ENCODE peak calls at places on chromosome 13, in four cellular contexts. C is lung, E is T1000, F is germinal center. X is an unnamed sample.

GRCh38 chr13:44309771-44310767 is 63.6 kb upstream of the SERP2 start:
- DNase-seq in C (no peak), E (no peak), F (no peak), X (no peak)

GRCh38 chr13:23899555-23899954 is 2.3 kb upstream of the C1QTNF9B start:
- DNase-seq in C (no peak), E (no peak), F (peak), X (no peak)

GRCh38 chr13:94157705-94158218 is 321.7 kb downstream of the DCT start:
- DNase-seq in C (no peak), E (no peak), F (no peak), X (no peak)

GRCh38 chr13:110106726-110107125 is 200.2 kb downstream of the COL4A1 start:
- DNase-seq in C (peak), E (no peak), F (no peak), X (peak)

GRCh38 chr13:44576396-44577235 is 486 bp upstream of the TSC22D1 start:
- DNase-seq in C (no peak), E (no peak), F (peak), X (no peak)

GRCh38 chr13:53778937-53779336 is 750.3 kb downstream of the OLFM4 start:
- DNase-seq in C (no peak), E (no peak), F (no peak), X (no peak)

GRCh38 chr13:43516401-43516826 is 270.4 kb downstream of the ENOX1 start:
- DNase-seq in C (no peak), E (no peak), F (no peak), X (peak)

GRCh38 chr13:112699318-112699918 is 9.6 kb downstream of the ATP11A start:
- DNase-seq in C (no peak), E (no peak), F (no peak), X (no peak)

GRCh38 chr13:27821566-27821965 is 29.3 kb downstream of the GSX1 start:
- DNase-seq in C (no peak), E (no peak), F (no peak), X (no peak)

GRCh38 chr13:110528371-110528770 is 33.2 kb downstream of the RAB20 start:
- DNase-seq in C (no peak), E (no peak), F (no peak), X (no peak)

GRCh38 chr13:46983881-46984280 is 87.0 kb upstream of the HTR2A start:
- DNase-seq in C (no peak), E (no peak), F (peak), X (no peak)

GRCh38 chr13:38703255-38703654 is 16.4 kb downstream of the FREM2 start:
- DNase-seq in C (no peak), E (no peak), F (no peak), X (no peak)

GRCh38 chr13:51584731-51585191 is 499 bp downstream of the WDFY2 start:
- DNase-seq in C (peak), E (no peak), F (peak), X (no peak)

GRCh38 chr13:43767351-43767901 is 19.3 kb downstream of the ENOX1 start:
- DNase-seq in C (no peak), E (no peak), F (no peak), X (no peak)

GRCh38 chr13:109985871-109986270 is 199.5 kb upstream of the IRS2 start:
- DNase-seq in C (no peak), E (no peak), F (no peak), X (no peak)

GRCh38 chr13:98449273-98449672 is 127.6 kb downstream of the STK24 start:
- DNase-seq in C (no peak), E (no peak), F (no peak), X (no peak)

GRCh38 chr13:21583496-21583895 is 20.5 kb downstream of the MICU2 start:
- DNase-seq in C (no peak), E (peak), F (no peak), X (no peak)

GRCh38 chr13:98751397-98752110 is 918 bp downstream of the SLC15A1 start:
- DNase-seq in C (no peak), E (no peak), F (no peak), X (no peak)

GRCh38 chr13:33611016-33611805 is 206.7 kb upstream of the RFC3 start:
- DNase-seq in C (peak), E (no peak), F (no peak), X (peak)

GRCh38 chr13:109436055-109436622 is 350.2 kb downstream of the IRS2 start:
- DNase-seq in C (no peak), E (no peak), F (no peak), X (no peak)

GRCh38 chr13:98557934-98558630 is 18.8 kb downstream of the STK24 start:
- DNase-seq in C (no peak), E (no peak), F (no peak), X (no peak)

X was measured in AG09319.